ENCODE peak calls at places on chromosomes 16 and 17, in four cellular contexts. H is CD8-positive, alpha-beta memory T cell; D is A673; B is fibroblast of lung. A is an unnamed sample. For H3K9me3 and H3K4me1, the result is how much of the 10 kb centered on the place peaks cover.

GRCh38 chr16:24717411-24717810 is 12.0 kb upstream of the TNRC6A start:
- DNase-seq in H (no peak), D (no peak), B (no peak), A (no peak)

GRCh38 chr17:17855976-17856375 is 19.2 kb upstream of the SREBF1 start:
- DNase-seq in H (no peak), D (no peak), B (no peak), A (no peak)

GRCh38 chr17:81576621-81577277 is 24.6 kb upstream of the FAAP100 start:
- DNase-seq in H (no peak), D (peak), B (peak), A (peak)

GRCh38 chr16:70747703-70748631 is 53.0 kb downstream of the VAC14 start:
- DNase-seq in H (no peak), D (no peak), B (peak), A (no peak)

GRCh38 chr17:76007850-76008165 is 7.2 kb downstream of the CDK3 start:
- DNase-seq in H (no peak), D (no peak), B (no peak), A (no peak)

GRCh38 chr16:2422123-2422867 is 7.0 kb upstream of the CCNF start:
- DNase-seq in H (no peak), D (no peak), B (no peak), A (no peak)

GRCh38 chr16:11624645-11625607 is 38.2 kb upstream of the LITAF start:
- DNase-seq in H (no peak), D (no peak), B (no peak), A (no peak)

GRCh38 chr17:42154514-42154883 is 290 bp downstream of the RAB5C start:
- DNase-seq in H (no peak), D (no peak), B (no peak), A (no peak)

GRCh38 chr17:29107933-29108805 is 65.2 kb downstream of the PIPOX start:
- DNase-seq in H (no peak), D (no peak), B (peak), A (no peak)

GRCh38 chr17:17684901-17685774 is 3.9 kb downstream of the RAI1 start:
- DNase-seq in H (no peak), D (no peak), B (peak), A (no peak)

DNA sequence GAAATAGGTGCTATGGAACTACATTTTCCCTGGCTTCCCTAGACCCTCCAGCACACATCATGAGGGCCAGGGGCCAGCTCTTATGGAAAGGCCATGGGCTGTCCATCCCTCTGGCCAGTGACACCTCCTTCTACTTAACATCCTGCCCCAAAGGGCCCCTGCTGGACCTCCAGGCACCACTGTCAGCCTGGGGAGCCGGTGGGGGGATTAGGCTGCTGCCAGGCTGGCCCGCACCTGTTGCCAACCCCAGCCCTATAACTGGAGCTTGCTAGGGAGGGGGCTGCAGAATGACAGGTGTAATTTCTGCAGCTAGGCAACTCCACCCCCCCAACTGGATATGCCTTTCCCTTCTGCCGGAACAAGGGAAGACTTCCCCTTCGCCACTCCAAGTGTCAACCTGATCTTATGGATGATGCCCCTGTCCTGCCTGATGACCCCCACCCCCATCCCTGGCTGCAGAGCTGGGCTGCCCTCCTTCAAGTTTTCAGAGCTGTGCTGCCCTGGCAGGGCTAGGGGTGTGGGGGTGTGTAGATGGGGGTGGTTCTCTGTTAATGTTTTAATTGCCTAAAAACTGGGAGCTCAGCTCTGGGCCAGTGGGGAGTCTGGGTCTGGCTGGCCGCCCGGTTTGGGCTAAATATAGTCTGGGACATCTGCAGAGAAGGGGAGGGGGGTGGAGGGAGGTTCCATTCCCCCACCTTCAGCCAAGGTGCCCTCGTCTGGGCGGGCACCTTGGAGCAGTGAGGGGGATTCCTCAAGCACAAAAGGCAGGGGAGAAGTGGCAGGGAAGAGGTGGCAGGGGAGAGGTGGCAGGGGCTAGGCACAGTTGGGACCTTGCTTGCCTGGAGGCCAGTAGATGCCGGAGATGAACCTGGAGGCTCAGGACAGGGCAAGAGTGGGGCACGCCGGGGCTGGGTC is 12.8 kb downstream of the RARA start:
- DNase-seq in H (no peak), D (no peak), B (no peak), A (no peak)
- H3K4me3 ChIP-seq in H (peak), D (peak), B (peak), A (no peak)

GRCh38 chr16:31886227-31886626 is 12.6 kb downstream of the ZNF267 start:
- DNase-seq in H (no peak), D (no peak), B (no peak), A (no peak)
- H3K9me3 ChIP-seq in H (under half), D (under half), B (under half), A (under half)

DNA sequence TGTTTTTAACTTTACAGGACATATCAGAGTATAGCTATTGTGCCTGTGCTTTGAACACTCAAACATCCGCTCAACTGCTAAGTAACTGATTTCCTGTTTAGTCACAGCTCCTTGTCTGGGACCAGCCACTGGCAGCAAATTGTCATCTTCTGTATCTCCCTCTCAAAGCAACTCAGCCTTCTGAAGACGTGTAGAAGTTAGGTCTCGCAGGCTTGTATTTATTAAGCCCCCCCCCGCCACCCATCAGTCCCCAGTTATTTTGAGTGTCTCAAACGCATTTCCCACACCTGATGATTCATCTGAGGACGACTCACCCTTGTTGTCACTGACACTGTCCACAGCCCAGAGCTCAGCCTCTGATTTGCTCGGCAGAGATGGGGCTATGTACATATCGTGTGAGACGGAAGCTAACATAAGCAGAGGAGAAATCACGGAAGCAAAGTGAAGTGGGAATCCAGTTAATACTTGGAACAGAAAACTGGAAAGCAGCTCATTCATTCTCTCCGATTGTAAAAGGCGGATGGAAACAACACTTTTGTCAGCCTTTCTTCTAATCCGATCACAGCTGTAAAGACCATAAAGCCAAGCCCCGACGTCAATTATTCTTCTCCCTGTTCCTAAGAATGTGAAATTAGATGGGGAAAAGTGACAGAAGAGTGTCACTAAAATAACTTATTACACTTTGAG is 64.1 kb downstream of the PITPNC1 start:
- DNase-seq in H (peak), D (peak), B (peak), A (peak)
- H3K4me1 ChIP-seq in H (half or more), D (half or more), B (under half), A (half or more)

GRCh38 chr16:85897384-85897783 is 1.6 kb upstream of the IRF8 start:
- DNase-seq in H (no peak), D (no peak), B (no peak), A (no peak)

GRCh38 chr16:85900031-85900792 is 1.2 kb downstream of the IRF8 start:
- DNase-seq in H (no peak), D (no peak), B (no peak), A (no peak)

GRCh38 chr16:85899444-85899843 is 482 bp downstream of the IRF8 start:
- DNase-seq in H (no peak), D (no peak), B (no peak), A (no peak)

GRCh38 chr16:85901110-85901509 is 2.1 kb downstream of the IRF8 start:
- DNase-seq in H (no peak), D (no peak), B (no peak), A (no peak)

GRCh38 chr16:85898521-85899442 is at the start of gene IRF8:
- DNase-seq in H (peak), D (peak), B (peak), A (peak)
- H3K4me3 ChIP-seq in H (peak), D (peak), B (no peak), A (peak)

DNA sequence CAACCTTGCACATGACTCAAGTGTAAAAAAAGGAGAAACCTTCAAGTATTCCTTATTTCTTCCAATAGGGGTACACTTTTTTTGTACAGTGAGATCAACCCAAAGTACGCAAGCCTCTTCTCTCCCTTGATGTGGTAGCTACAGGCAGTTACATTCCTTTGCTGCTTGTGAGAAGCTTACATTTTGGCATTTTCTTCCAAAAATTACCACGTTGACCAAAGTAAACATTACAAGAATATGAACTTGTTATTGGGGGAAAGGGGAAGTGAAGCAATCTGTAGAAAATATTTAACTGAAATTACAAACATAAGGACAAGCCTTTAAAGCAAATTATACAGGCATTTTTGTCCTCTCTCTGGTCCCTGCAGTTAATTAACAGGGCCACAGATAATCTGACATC is 97.0 kb upstream of the TOB1 start:
- DNase-seq in H (no peak), D (no peak), B (peak), A (no peak)
- H3K9me3 ChIP-seq in H (under half), D (under half), B (under half), A (under half)

GRCh38 chr16:23505942-23506605 is 4.2 kb downstream of the GGA2 start:
- DNase-seq in H (no peak), D (no peak), B (no peak), A (no peak)

GRCh38 chr16:23504453-23505179 is 5.7 kb downstream of the GGA2 start:
- DNase-seq in H (peak), D (peak), B (peak), A (no peak)

GRCh38 chr16:23502466-23502865 is 7.8 kb downstream of the GGA2 start:
- DNase-seq in H (no peak), D (no peak), B (no peak), A (no peak)

GRCh38 chr16:23505180-23505665 is 5.1 kb downstream of the GGA2 start:
- DNase-seq in H (no peak), D (peak), B (no peak), A (no peak)

DNA sequence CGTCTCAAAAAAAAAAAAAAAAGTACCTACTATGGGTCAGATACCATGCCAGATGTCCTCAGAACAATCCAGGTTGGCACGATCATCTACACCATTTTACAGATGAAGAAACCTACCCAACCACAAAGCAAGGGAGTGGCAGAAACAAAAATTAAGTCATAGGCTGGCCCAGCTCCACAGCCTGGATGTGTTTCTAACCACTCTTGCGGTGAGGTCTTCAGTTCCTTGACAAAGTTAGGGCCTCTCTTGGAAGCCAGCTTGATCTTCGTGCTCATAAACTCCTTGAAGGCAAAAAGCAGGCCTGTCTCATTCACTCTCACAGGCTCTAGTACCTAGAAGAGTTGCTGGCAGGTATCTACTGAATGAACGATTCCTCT is 6.2 kb downstream of the GGA2 start:
- DNase-seq in H (no peak), D (no peak), B (peak), A (no peak)
- H3K4me1 ChIP-seq in H (half or more), D (under half), B (under half), A (under half)

GRCh38 chr17:77466596-77467223 is 325.9 kb downstream of the SEC14L1 start:
- DNase-seq in H (no peak), D (no peak), B (no peak), A (no peak)

GRCh38 chr17:77467513-77467912 is 326.7 kb downstream of the SEC14L1 start:
- DNase-seq in H (no peak), D (no peak), B (no peak), A (no peak)

GRCh38 chr17:77464988-77465357 is 324.2 kb downstream of the SEC14L1 start:
- DNase-seq in H (no peak), D (no peak), B (no peak), A (no peak)

GRCh38 chr17:77465358-77466041 is 324.7 kb downstream of the SEC14L1 start:
- DNase-seq in H (peak), D (peak), B (peak), A (no peak)

DNA sequence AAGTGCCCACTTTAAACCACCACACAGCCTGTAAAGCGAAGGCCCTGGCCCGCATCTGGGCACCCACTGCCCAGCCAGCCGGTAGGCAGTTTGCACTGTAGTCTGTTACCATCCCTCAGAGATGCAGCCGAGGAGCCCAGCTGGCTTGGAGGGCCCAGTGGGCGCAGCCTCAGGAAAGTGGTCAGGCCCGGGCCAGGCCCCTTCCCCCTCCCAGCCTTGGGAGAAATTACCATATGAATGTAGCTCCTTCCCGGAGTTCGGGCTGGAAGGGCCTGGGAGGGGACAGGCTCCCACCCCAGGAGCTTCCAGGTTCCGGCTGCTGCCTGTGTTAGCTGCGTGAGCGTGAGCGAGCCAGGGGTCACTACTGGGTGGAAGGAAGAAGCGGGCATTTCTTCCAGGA is 325.4 kb downstream of the SEC14L1 start:
- DNase-seq in H (no peak), D (no peak), B (no peak), A (peak)
- H3K4me3 ChIP-seq in H (peak), D (no peak), B (no peak), A (peak)